ENCODE peak calls at places on chromosome 19, in seven cellular contexts. D is tibial nerve, E is NCI-H1436, H is anterior cingulate cortex, Y is D341Med, I is iris pigment epithelial cell, Q is activated T-cell treated with anti-CD3 and anti-CD28 coated beads for 4 hours. C is an unnamed sample.

GRCh38 chr19:34994286-34994642 is 5.9 kb upstream of the GRAMD1A start:
- DNase-seq in Q (no peak), Y (no peak), D (no peak), I (no peak), H (no peak), E (no peak), C (no peak)

GRCh38 chr19:14577264-14577663 is 5.4 kb upstream of the NDUFB7 start:
- DNase-seq in Q (no peak), D (no peak), Y (no peak), I (no peak), E (no peak), H (no peak), C (no peak)

GRCh38 chr19:52648336-52648990 is 10.3 kb upstream of the ZNF83 start:
- DNase-seq in H (no peak), E (no peak), I (peak; percentile 70), Y (no peak), D (no peak), Q (no peak), C (no peak)

GRCh38 chr19:45773384-45773783 is 4.3 kb upstream of the SIX5 start:
- DNase-seq in H (no peak), I (no peak), D (no peak), E (no peak), Q (no peak), Y (no peak), C (no peak)

GRCh38 chr19:51607920-51608562 is 22.2 kb downstream of the SIGLEC5 start:
- DNase-seq in D (peak; percentile 82), I (peak; percentile 69), H (peak; percentile 62), E (no peak), Y (peak; percentile 55), Q (peak; percentile 35), C (peak; percentile 73)

GRCh38 chr19:49210108-49210900 is 52.7 kb downstream of the TRPM4 start:
- DNase-seq in H (no peak), D (peak; percentile 23), Q (peak; percentile 14), I (peak; percentile 62), Y (no peak), E (no peak), C (peak; percentile 96)

GRCh38 chr19:50427318-50427925 is 5.3 kb upstream of the MYBPC2 start:
- DNase-seq in I (no peak), H (no peak), D (no peak), Y (no peak), Q (no peak), E (no peak), C (no peak)

GRCh38 chr19:18014197-18014596 is 6.2 kb downstream of the ARRDC2 start:
- DNase-seq in D (no peak), Q (no peak), I (no peak), Y (no peak), H (no peak), E (no peak), C (peak; percentile 19)

GRCh38 chr19:21668072-21668471 is 99.3 kb downstream of the ZNF100 start:
- DNase-seq in Y (no peak), E (no peak), H (no peak), D (no peak), Q (no peak), I (no peak), C (no peak)

GRCh38 chr19:44924243-44924725 is 9.9 kb downstream of the APOC1 start:
- DNase-seq in H (no peak), Y (no peak), I (no peak), Q (no peak), D (no peak), E (no peak), C (peak; percentile 7)

GRCh38 chr19:58563034-58563573 is 4.7 kb upstream of the UBE2M start:
- DNase-seq in H (no peak), D (no peak), I (no peak), Y (no peak), E (no peak), Q (no peak), C (peak; percentile 81)

GRCh38 chr19:16509141-16510061 is 13.2 kb downstream of the C19orf44 start:
- DNase-seq in Y (no peak), D (peak; percentile 68), E (no peak), H (peak; percentile 49), Q (no peak), I (no peak), C (peak; percentile 21)

GRCh38 chr19:57887195-57887941 is 1.5 kb downstream of the ZNF814 start:
- DNase-seq in Q (no peak), H (no peak), E (no peak), Y (peak; percentile 36), D (no peak), I (no peak), C (peak; percentile 49)